ENCODE peak calls at places on chromosome 2, in four cellular contexts. W, X, A and T are unnamed samples. For H3K27me3 and H3K36me3, the result is how much of the 10 kb centered on the place peaks cover.

GRCh38 chr2:207067476-207067875 is 98.3 kb downstream of the KLF7 start:
- DNase-seq in W (no peak), X (no peak), A (no peak), T (no peak)

GRCh38 chr2:197838036-197838435 is 33.6 kb downstream of the PLCL1 start:
- DNase-seq in A (no peak), X (peak), W (peak), T (no peak)

GRCh38 chr2:204869142-204869823 is 324.0 kb downstream of the PARD3B start:
- DNase-seq in X (no peak), A (no peak), W (peak), T (no peak)

GRCh38 chr2:222942556-222942955 is 81.7 kb downstream of the ACSL3 start:
- DNase-seq in X (no peak), A (no peak), W (no peak), T (no peak)

GRCh38 chr2:104289646-104290565 is 564.0 kb upstream of the POU3F3 start:
- DNase-seq in X (no peak), W (no peak), A (no peak), T (no peak)

GRCh38 chr2:133794114-133794513 is 225.9 kb upstream of the NCKAP5 start:
- DNase-seq in A (no peak), W (no peak), X (no peak), T (no peak)

GRCh38 chr2:164620873-164621760 is at the start of gene GRB14:
- DNase-seq in W (peak), A (peak), X (no peak), T (peak)

GRCh38 chr2:172211507-172211906 is 108.8 kb upstream of the DLX2 start:
- DNase-seq in A (no peak), W (peak), X (no peak), T (no peak)

GRCh38 chr2:191478754-191479679 is 198.9 kb upstream of the NABP1 start:
- DNase-seq in A (peak), X (no peak), W (peak), T (no peak)

GRCh38 chr2:53594586-53594918 is 173.1 kb upstream of the CHAC2 start:
- DNase-seq in X (no peak), W (peak), A (no peak), T (no peak)

GRCh38 chr2:25165992-25166618 is 2.3 kb downstream of the POMC start:
- DNase-seq in W (no peak), X (peak), A (no peak), T (peak)

GRCh38 chr2:179344280-179344961 is 79.8 kb upstream of the SESTD1 start:
- DNase-seq in X (no peak), W (peak), A (no peak), T (no peak)

GRCh38 chr2:134119117-134119671 is 134.7 kb upstream of the MGAT5 start:
- DNase-seq in X (no peak), A (no peak), W (peak), T (no peak)

GRCh38 chr2:103734911-103735310 is 973.1 kb downstream of the TMEM182 start:
- DNase-seq in X (no peak), W (no peak), A (no peak), T (no peak)

GRCh38 chr2:215288112-215288815 is 23.6 kb upstream of the ATIC start:
- DNase-seq in X (no peak), A (no peak), W (no peak), T (no peak)

GRCh38 chr2:234258562-234259141 is 208.2 kb downstream of the SPP2 start:
- DNase-seq in A (no peak), W (peak), X (no peak), T (no peak)

GRCh38 chr2:84925724-84926376 is 20.4 kb downstream of the TMSB10 start:
- DNase-seq in W (peak), X (peak), A (peak), T (peak)

GRCh38 chr2:125371867-125372266 is 1284.1 kb upstream of the GYPC start:
- DNase-seq in A (no peak), W (no peak), X (no peak), T (no peak)

GRCh38 chr2:15685143-15685542 is 93.5 kb downstream of the DDX1 start:
- DNase-seq in X (no peak), W (no peak), A (no peak), T (no peak)

GRCh38 chr2:20677301-20678176 is 10.6 kb downstream of the GDF7 start:
- DNase-seq in W (no peak), X (no peak), A (no peak), T (peak)

GRCh38 chr2:163132850-163133249 is 294.3 kb upstream of the KCNH7 start:
- DNase-seq in A (no peak), W (peak), X (no peak), T (no peak)

GRCh38 chr2:44136186-44136585 is 32.5 kb upstream of the PPM1B start:
- DNase-seq in W (peak), A (no peak), X (no peak), T (no peak)

GRCh38 chr2:172009823-172010222 is 10.1 kb downstream of the METAP1D start:
- DNase-seq in A (no peak), W (no peak), X (no peak), T (no peak)

GRCh38 chr2:233994191-233994590 is 56.3 kb upstream of the SPP2 start:
- DNase-seq in X (no peak), W (no peak), A (no peak), T (no peak)

GRCh38 chr2:120499784-120500495 is 154.0 kb downstream of the INHBB start:
- DNase-seq in A (no peak), X (no peak), W (peak), T (no peak)

GRCh38 chr2:66445076-66445724 is 10.3 kb downstream of the MEIS1 start:
- DNase-seq in W (peak), X (no peak), A (no peak), T (peak)

GRCh38 chr2:130349174-130349573 is 6.5 kb downstream of the IMP4 start:
- DNase-seq in A (no peak), W (no peak), X (no peak), T (no peak)

GRCh38 chr2:157900203-157900602 is 24.1 kb upstream of the ACVR1 start:
- DNase-seq in W (no peak), A (no peak), X (no peak), T (no peak)

GRCh38 chr2:119408221-119408619 is 23.4 kb upstream of the TMEM37 start:
- DNase-seq in W (peak), A (no peak), X (no peak), T (no peak)

GRCh38 chr2:241801611-241802420 is 7.2 kb upstream of the NEU4 start:
- DNase-seq in A (no peak), W (no peak), X (no peak), T (peak)

GRCh38 chr2:60794271-60794863 is 38.3 kb downstream of the PAPOLG start:
- DNase-seq in A (no peak), X (no peak), W (peak), T (peak)

GRCh38 chr2:57711991-57712390 is 334.6 kb upstream of the VRK2 start:
- DNase-seq in A (no peak), X (no peak), W (no peak), T (no peak)

GRCh38 chr2:208315081-208315788 is 49.2 kb downstream of the PIKFYVE start:
- DNase-seq in W (peak), X (no peak), A (no peak), T (no peak)

GRCh38 chr2:178173657-178174056 is 20.7 kb upstream of the OSBPL6 start:
- DNase-seq in W (no peak), X (no peak), A (no peak), T (no peak)

DNA sequence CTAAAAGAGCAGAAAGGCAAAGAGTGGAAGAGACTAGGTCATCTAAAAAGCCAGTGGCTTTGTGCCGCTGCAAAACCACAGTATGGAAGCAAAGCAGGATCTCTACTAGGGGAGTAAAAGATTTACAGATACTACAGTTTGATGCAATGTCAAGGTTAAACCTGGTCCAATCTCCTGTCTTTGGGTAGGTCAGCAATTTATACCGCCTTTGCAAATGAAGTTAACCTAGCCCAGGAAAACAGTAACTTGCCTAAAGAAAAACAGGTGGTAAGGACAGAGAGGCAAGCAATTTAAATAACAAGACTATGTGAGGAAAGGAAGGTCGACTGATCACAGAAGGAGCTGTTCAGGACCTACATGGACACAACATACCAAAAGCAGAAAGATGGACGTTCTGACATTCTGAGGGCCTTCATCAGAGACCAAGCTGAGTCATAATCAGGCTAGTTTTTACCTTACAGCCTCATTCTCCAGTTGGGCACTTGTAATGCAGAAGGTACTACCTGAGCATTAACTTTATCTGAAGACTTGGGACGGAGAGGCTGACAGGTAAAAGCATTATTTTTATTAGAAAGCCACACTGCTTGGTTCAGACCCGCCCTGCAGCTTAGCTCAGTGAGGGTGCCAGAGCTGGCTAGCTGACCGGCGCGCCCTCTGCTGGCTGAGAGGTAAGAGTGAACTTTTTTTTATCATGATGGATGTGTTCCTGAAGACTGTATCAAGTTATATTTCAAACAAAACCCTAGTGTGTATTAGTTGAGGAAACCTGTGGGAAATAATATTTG is 15.9 kb downstream of the CDKL4 start:
- DNase-seq in W (peak), A (peak), X (peak), T (peak)
- H3K4me3 ChIP-seq in W (peak), A (no peak), X (no peak), T (no peak)

GRCh38 chr2:3586220-3586619 is 8.7 kb upstream of the COLEC11 start:
- DNase-seq in A (no peak), X (no peak), W (no peak), T (no peak)

GRCh38 chr2:3588084-3588483 is 6.8 kb upstream of the COLEC11 start:
- DNase-seq in A (no peak), X (no peak), W (no peak), T (peak)

GRCh38 chr2:3587021-3587420 is 7.9 kb upstream of the COLEC11 start:
- DNase-seq in X (no peak), W (no peak), A (no peak), T (peak)

GRCh38 chr2:3589086-3589485 is 5.8 kb upstream of the COLEC11 start:
- DNase-seq in W (no peak), A (no peak), X (no peak), T (no peak)

DNA sequence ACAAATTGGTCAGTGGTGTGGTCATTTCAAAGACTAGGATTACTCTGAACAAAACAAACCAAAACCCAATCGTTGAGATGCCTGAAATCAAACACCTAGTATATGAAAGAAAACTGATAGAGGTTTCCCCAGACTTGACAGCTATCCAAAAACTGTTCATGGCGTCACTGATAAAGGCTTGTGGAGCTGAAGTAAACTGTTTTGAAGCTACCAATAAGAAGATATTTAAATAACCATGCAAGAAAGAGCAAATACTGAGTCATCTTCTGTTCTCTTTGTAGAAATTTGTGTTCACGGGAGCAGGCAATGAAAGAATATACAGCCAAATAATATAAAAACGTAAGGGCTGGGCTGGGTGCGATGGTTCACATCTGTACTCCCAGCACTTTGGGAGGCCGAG is 7.5 kb upstream of the COLEC11 start:
- DNase-seq in W (no peak), A (no peak), X (no peak), T (no peak)
- H3K27me3 ChIP-seq in W (under half), A (under half), X (under half), T (under half)

GRCh38 chr2:159219394-159219998 is 67.0 kb downstream of the WDSUB1 start:
- DNase-seq in W (no peak), X (no peak), A (no peak), T (no peak)
- H3K36me3 ChIP-seq in W (under half), X (under half), A (under half), T (under half)

GRCh38 chr2:108621689-108622681 is 87.7 kb downstream of the LIMS1 start:
- DNase-seq in A (no peak), W (no peak), X (no peak), T (no peak)
- H3K4me3 ChIP-seq in A (no peak), W (no peak), X (no peak), T (no peak)

DNA sequence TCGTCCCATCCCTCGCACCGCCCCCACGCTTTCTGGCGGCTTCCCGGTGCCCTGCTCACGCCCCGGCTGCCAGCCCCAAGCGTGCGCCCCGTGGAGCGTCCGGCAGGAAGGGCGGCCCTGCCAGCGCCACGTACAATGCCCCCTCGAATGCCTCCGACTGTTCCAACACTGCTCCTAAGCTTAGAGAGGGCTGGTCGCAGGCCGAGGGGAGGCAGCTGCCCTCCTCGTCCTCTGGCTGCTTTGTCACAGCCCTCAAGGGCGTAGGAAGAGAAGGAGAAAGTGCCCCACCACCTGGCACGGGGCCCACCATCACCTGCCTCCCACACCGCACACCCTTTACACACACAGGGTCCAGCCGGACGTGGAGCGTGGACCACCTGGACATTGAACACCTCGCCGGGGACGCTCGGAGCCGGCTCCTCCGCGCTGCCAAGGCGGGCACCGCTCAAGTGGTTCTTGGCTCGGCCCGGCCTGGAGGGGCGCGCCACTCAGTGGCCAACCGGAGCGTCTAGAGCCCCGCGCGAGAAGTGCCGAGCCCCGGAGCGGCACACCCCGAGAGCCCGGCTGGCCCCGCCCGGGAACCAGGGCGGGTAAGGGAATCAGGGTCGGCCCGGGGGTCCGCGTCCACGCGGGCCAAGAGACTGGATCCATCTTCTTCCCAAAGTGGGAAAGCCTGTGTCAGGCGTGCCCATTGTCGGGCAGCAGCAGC is 830 bp downstream of the DNER start:
- DNase-seq in X (no peak), A (no peak), W (peak), T (peak)
- H3K27me3 ChIP-seq in X (under half), A (half or more), W (half or more), T (under half)

GRCh38 chr2:74892609-74893008 is 58.7 kb downstream of the HK2 start:
- DNase-seq in W (no peak), X (no peak), A (no peak), T (no peak)
- H3K36me3 ChIP-seq in W (under half), X (half or more), A (under half), T (under half)

DNA sequence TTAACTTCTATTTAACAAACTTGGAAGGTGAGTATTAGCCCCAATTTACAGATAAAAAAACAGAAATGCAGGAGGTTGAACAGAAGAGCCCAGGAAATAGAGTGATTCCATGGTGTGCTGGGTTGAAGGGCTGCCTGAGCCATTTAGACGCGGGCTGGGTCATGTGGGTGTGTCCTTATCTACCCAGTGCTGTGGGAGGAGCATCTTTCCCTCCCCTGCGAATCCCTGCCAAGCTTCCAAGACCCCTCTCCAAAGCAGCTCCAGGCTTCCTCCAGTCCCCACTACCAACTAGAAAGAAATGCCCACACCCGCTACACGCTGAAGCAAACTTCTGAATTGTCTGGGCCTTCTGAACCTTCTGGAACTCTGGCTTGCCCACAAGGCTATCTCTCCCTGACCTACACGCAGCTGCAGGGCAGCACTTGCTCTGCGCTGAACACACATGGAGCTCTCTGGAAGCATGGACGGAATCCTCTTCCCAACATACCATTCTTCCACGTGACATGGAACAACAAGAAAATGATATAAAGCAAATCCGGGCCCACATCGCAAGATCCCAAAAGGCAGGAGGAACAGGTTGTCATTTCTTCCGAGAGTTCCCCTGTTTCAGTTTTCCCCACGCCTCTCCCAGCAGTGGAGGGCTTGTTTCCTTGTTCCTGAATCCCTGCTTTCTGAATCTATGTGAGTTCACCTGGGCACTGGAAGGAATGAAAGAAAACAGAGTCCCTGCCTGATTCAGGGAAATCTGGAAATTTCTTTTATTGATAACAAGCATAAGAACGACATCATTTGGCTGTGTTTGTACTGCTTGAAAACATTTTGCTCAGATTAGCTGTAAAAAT is 562.7 kb upstream of the ID2 start:
- DNase-seq in A (no peak), X (no peak), W (no peak), T (no peak)
- H3K4me3 ChIP-seq in A (no peak), X (no peak), W (no peak), T (no peak)

DNA sequence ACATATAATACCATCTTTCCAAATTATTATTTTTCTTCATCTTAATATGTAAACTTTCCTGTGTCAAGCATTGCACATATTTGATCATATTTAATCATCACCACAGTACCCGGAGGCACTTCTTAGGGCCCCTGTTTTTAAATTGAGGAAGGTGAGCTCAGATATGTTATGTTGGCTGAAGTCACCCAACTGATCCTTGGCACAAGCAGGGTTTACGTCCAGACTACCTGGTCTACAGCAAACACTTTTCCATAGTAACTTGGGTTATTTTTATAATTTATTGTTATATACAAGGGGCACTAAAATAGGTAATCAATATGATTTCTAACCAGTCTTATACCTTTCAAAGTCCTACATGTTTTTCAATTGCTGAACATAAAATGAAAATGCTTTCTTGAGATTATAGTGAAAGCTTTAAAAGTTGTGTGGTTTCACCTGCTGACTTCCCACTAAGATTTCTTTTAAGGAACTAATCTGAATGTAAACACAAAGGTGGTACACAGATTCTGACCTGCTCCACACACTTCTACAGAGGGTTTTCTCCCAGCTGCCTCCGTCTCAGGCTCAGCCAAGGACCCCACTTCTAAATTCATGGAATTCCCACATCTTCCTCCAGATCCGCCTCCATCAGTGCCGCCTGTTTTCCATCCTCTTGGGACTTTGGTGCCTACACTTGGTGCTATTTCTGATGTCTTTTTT is 52.2 kb downstream of the SH3YL1 start:
- DNase-seq in W (no peak), A (no peak), X (no peak), T (no peak)
- H3K27me3 ChIP-seq in W (under half), A (under half), X (under half), T (under half)

GRCh38 chr2:9627310-9627709 is 3.5 kb downstream of the YWHAQ start:
- DNase-seq in X (no peak), W (peak), A (no peak), T (no peak)
- H3K36me3 ChIP-seq in X (half or more), W (under half), A (under half), T (under half)